ENCODE peak calls at places on chromosomes 11 and 22, in five cellular contexts. H is HCT116, J is PC-3, M is hepatocyte, S is OCI-LY7. R is an unnamed sample.

GRCh38 chr22:27663812-27664211 is 137.7 kb downstream of the MN1 start:
- DNase-seq in H (no peak), J (peak), M (no peak), S (no peak), R (no peak)

GRCh38 chr11:72807789-72808188 is 6.4 kb upstream of the ATG16L2 start:
- DNase-seq in H (no peak), J (no peak), M (no peak), S (no peak), R (no peak)

GRCh38 chr22:27911329-27911728 is 7.7 kb downstream of the PITPNB start:
- DNase-seq in H (no peak), J (no peak), M (no peak), S (no peak), R (no peak)

GRCh38 chr11:119618208-119618909 is 110.6 kb downstream of the NECTIN1 start:
- DNase-seq in H (no peak), J (no peak), M (no peak), S (no peak), R (no peak)

GRCh38 chr11:76735841-76736240 is 47.3 kb upstream of the TSKU start:
- DNase-seq in H (no peak), J (no peak), M (no peak), S (no peak), R (no peak)

GRCh38 chr11:132650969-132651720 is 881.2 kb downstream of the OPCML start:
- DNase-seq in H (no peak), J (no peak), M (no peak), S (no peak), R (no peak)

GRCh38 chr11:44972746-44973435 is 22.2 kb upstream of the TP53I11 start:
- DNase-seq in H (no peak), J (no peak), M (no peak), S (no peak), R (no peak)

GRCh38 chr22:32050678-32051515 is 7.8 kb downstream of the SLC5A1 start:
- DNase-seq in H (peak), J (peak), M (peak), S (no peak), R (peak)

GRCh38 chr22:23260645-23261581 is 80.6 kb downstream of the BCR start:
- DNase-seq in H (no peak), J (no peak), M (no peak), S (no peak), R (no peak)

GRCh38 chr22:23240639-23241389 is 60.5 kb downstream of the BCR start:
- DNase-seq in H (no peak), J (peak), M (no peak), S (peak), R (peak)

GRCh38 chr11:35036642-35037041 is 102.3 kb upstream of the CD44 start:
- DNase-seq in H (no peak), J (no peak), M (no peak), S (no peak), R (no peak)

GRCh38 chr22:17264321-17265052 is 45.3 kb upstream of the ADA2 start:
- DNase-seq in H (no peak), J (no peak), M (peak), S (no peak), R (peak)

GRCh38 chr11:24386551-24387404 is 110.1 kb upstream of the LUZP2 start:
- DNase-seq in H (no peak), J (peak), M (peak), S (no peak), R (peak)

GRCh38 chr11:1275021-1275420 is 34.4 kb downstream of the TOLLIP start:
- DNase-seq in H (no peak), J (no peak), M (no peak), S (no peak), R (no peak)

GRCh38 chr11:1276061-1276790 is 33.2 kb downstream of the TOLLIP start:
- DNase-seq in H (no peak), J (no peak), M (no peak), S (no peak), R (no peak)

GRCh38 chr11:1277936-1278512 is 31.4 kb downstream of the TOLLIP start:
- DNase-seq in H (no peak), J (no peak), M (no peak), S (no peak), R (no peak)

GRCh38 chr11:1278766-1279673 is 30.4 kb downstream of the TOLLIP start:
- DNase-seq in H (no peak), J (no peak), M (no peak), S (no peak), R (no peak)

DNA sequence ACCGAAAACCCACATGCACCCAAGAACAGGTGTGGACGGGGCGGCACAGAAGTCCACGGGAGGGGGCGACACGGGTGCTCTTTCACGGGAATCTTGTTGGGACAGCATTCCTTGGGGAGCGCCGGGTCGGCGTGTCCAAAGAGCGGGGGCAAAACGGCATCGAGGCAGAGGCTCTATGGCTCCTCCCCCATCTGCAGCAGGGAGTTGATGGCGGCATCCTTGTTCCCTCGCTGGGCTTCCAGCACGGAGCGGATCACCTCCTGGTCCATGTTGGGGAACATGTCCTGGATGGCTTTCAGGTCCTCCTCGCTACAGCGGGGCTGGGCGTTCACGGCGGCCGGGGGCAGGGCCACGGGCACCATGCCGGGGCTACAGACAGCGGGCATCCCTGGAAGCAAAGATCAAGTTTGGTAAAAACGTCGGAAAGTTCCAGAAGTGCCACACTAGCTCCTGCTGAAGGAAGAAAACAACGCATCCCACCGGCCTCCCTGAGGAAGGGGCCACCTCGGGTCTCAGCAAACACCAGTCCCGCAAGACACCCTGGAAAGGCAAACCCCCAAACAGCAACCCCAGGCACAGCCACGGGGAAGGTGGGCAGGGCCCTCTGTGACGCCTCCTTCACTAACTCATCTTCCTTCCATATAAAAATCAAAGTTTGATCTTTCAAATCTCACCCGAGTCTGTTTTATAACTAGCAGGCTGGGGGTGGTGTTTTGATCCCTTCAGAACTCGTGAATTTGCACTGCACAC is 32.4 kb downstream of the TOLLIP start:
- DNase-seq in H (no peak), J (no peak), M (no peak), S (no peak), R (no peak)
- TF ChIP-seq EZH2phosphoT487 in H (no peak), J (no peak), M (no peak), S (no peak), R (no peak)

GRCh38 chr22:39238124-39238466 is 6.7 kb downstream of the PDGFB start:
- DNase-seq in H (no peak), J (no peak), M (no peak), S (no peak), R (no peak)

GRCh38 chr22:39238561-39238960 is 6.2 kb downstream of the PDGFB start:
- DNase-seq in H (no peak), J (no peak), M (no peak), S (no peak), R (no peak)

GRCh38 chr22:39237276-39238123 is 7.3 kb downstream of the PDGFB start:
- DNase-seq in H (no peak), J (no peak), M (no peak), S (no peak), R (no peak)

GRCh38 chr22:39234867-39235687 is 9.7 kb downstream of the PDGFB start:
- DNase-seq in H (no peak), J (no peak), M (no peak), S (no peak), R (no peak)

DNA sequence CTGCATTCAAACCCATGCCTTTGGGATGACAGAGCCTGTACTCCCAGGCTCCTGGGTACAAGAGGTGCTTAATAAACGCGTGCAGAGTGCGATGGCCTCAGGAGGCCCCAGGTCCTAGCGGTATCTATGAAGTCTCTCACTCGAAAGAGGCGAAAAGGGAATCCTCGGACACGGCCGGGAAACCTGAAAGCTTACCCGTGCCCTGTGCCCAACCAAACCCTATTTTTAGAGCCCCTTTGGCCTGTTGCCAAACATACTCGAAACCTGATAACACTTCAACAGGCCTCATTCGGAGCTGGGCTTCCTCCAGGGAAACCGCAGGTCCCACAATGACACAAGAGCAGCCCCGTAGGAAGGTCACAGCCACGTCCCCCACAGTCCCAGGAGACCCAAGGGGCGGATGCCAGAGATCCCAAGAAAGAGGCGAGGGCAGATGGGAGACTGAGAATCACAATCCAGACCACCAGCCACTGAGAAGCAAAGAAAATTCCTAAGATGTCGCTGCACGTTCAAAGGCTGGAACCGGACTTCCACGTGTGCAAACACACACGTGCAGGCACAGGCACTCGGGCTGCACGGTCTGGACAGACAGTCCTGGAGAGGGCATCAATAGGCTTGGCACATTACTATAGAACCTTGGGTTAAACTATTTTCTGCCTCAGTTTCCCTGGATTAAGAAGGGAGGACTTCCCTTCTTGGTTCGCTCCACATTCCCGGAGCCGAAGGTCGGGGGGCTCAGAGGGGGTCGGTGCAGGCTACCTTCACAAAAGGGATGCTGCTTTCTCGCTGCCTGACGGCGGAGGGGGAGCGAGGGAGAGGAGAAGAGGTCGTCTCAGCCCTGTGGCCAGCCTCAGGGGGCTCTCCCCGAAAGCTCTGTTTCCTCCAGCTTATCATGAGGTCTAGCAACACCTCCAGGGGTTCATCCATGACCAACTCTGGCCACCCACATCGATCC is 8.2 kb downstream of the PDGFB start:
- DNase-seq in H (no peak), J (no peak), M (no peak), S (no peak), R (no peak)
- TF ChIP-seq EZH2phosphoT487 in H (no peak), J (no peak), M (no peak), S (no peak), R (no peak)

GRCh38 chr11:21975242-21975641 is 217.6 kb upstream of the ANO5 start:
- DNase-seq in H (no peak), J (no peak), M (no peak), S (no peak), R (no peak)
- TF ChIP-seq EZH2phosphoT487 in H (no peak), J (no peak), M (no peak), S (no peak), R (no peak)

GRCh38 chr22:41943661-41944209 is 3.2 kb downstream of the CENPM start:
- DNase-seq in H (no peak), J (peak), M (no peak), S (no peak), R (peak)
- TF ChIP-seq EZH2phosphoT487 in H (no peak), J (no peak), M (no peak), S (no peak), R (no peak)

GRCh38 chr11:95165638-95166037 is 65.4 kb downstream of the SESN3 start:
- DNase-seq in H (no peak), J (no peak), M (no peak), S (no peak), R (no peak)
- TF ChIP-seq EZH2phosphoT487 in H (no peak), J (no peak), M (no peak), S (no peak), R (no peak)

DNA sequence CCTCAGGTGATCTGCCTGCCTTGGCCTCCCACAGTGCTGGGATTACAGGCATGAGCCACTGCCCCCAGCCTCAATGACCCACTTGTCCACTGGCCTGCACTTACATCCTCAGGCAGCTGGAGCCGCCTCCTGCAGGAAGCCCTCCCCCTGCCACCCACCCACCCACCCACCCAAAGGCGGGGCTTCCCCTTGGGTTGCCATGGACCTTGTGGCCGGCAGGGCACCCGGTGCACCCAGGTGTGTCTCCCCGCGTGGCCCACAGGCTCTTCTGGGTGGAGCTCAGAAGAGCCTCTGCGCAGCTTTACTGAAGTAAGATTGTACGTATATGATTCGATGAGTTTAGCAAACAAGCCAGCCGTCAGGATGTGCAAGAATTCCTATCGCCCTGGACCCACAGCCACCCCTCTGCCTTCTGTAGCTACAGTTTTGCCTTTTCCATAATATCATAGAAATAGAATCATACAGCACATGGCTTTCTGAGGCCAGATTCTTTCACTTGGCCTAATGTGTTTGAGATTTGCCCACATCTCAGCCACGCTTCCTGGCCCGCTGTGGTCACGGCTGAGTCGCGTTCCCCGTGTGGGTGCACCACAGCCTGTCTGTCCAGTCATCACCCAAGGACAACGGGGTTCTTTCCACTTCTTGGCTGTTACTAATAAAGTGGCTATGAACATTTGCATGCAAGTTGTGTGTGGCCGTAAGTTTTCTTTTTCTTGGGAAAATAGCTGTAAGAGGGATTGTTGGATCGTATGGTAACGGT is 5.3 kb upstream of the BRSK2 start:
- DNase-seq in H (no peak), J (no peak), M (no peak), S (no peak), R (no peak)
- TF ChIP-seq EZH2phosphoT487 in H (no peak), J (no peak), M (no peak), S (no peak), R (no peak)

DNA sequence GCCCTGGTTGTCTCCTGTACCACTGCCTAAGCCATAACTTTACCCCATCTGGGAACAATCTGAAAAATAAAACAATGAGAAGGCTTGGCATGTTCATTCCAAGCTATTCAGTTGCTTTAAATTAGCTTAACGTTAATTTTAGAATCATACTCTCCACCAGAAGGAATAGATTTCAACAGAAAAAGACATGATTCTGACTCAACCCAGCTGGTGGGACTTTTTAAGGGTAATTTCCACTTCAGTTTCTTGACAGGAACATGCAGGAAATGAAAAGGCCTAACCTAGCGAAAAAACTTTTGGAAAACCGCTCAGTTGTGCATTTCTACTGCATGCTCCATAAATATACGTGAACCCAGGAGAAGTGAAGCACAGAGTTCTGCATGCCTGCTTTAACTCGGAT is 7.9 kb downstream of the SF3A1 start:
- DNase-seq in H (no peak), J (no peak), M (no peak), S (no peak), R (no peak)
- TF ChIP-seq EZH2phosphoT487 in H (no peak), J (no peak), M (no peak), S (no peak), R (no peak)

GRCh38 chr22:50613291-50613981 is 12.8 kb downstream of the MAPK8IP2 start:
- DNase-seq in H (peak), J (peak), M (no peak), S (no peak), R (peak)
- TF ChIP-seq EZH2phosphoT487 in H (no peak), J (no peak), M (no peak), S (no peak), R (no peak)